ENCODE peak calls at places on chromosomes 13 and 19, in eight cellular contexts. U is gastrocnemius medialis, Z is HepG2, G is ovary, W is stomach, I is GM12892, E is prostate gland, J is body of pancreas. R is an unnamed sample.

GRCh38 chr13:80168089-80168850 is 172.7 kb downstream of the SPRY2 start:
- DNase-seq in Z (no peak), G (no peak), E (no peak), W (no peak), J (no peak), I (no peak), U (no peak), R (no peak)

GRCh38 chr13:72808917-72809500 is 27.1 kb downstream of the PIBF1 start:
- DNase-seq in W (no peak), Z (peak), U (no peak), G (no peak), I (no peak), J (no peak), E (no peak), R (no peak)

GRCh38 chr19:2084993-2085720 is 11.0 kb downstream of the MOB3A start:
- DNase-seq in U (peak), I (peak), Z (no peak), W (peak), J (peak), G (no peak), E (no peak), R (no peak)

GRCh38 chr13:84670245-84670644 is 788.0 kb upstream of the SLITRK1 start:
- DNase-seq in J (no peak), Z (no peak), E (no peak), U (no peak), W (no peak), I (no peak), G (no peak), R (no peak)

GRCh38 chr13:92259523-92259922 is 861.1 kb downstream of the GPC5 start:
- DNase-seq in W (no peak), E (no peak), I (no peak), Z (no peak), J (no peak), U (no peak), G (no peak), R (no peak)

GRCh38 chr19:14147797-14148605 is 11.6 kb upstream of the ASF1B start:
- DNase-seq in U (peak), I (peak), E (peak), J (peak), W (peak), G (peak), Z (peak), R (peak)

GRCh38 chr19:8251025-8251472 is 41.9 kb downstream of the CERS4 start:
- DNase-seq in U (peak), G (peak), Z (no peak), E (peak), W (peak), J (peak), I (no peak), R (peak)

GRCh38 chr13:64928704-64929499 is 2301.2 kb downstream of the PCDH9 start:
- DNase-seq in G (no peak), E (no peak), I (no peak), W (no peak), J (no peak), Z (no peak), U (no peak), R (no peak)

GRCh38 chr19:51632126-51632525 is 1.9 kb upstream of the SIGLEC5 start:
- DNase-seq in J (no peak), E (no peak), U (no peak), I (no peak), Z (no peak), G (no peak), W (no peak), R (no peak)

GRCh38 chr19:377801-378581 is 31.0 kb downstream of the C2CD4C start:
- DNase-seq in G (no peak), W (no peak), J (no peak), I (no peak), U (no peak), Z (no peak), E (peak), R (no peak)

GRCh38 chr13:51663980-51664957 is 80.0 kb downstream of the WDFY2 start:
- DNase-seq in Z (no peak), E (peak), U (no peak), J (no peak), G (no peak), W (no peak), I (no peak), R (peak)

GRCh38 chr13:113307491-113307890 is 10.5 kb downstream of the LAMP1 start:
- DNase-seq in J (no peak), Z (no peak), E (no peak), U (no peak), W (no peak), G (no peak), I (no peak), R (no peak)

GRCh38 chr19:9934132-9934950 is 2.0 kb downstream of the OLFM2 start:
- DNase-seq in Z (peak), W (peak), J (peak), E (peak), U (peak), G (peak), I (peak), R (peak)

GRCh38 chr13:112181336-112182051 is 114.5 kb downstream of the SOX1 start:
- DNase-seq in G (no peak), U (no peak), Z (no peak), W (no peak), I (no peak), J (no peak), E (no peak), R (no peak)

GRCh38 chr19:19262190-19263057 is 10.7 kb downstream of the TM6SF2 start:
- DNase-seq in E (no peak), U (no peak), W (no peak), I (no peak), G (no peak), Z (no peak), J (no peak), R (no peak)

GRCh38 chr19:15199652-15200574 is 882 bp downstream of the NOTCH3 start:
- DNase-seq in G (no peak), Z (no peak), U (no peak), I (no peak), J (peak), W (no peak), E (peak), R (no peak)

GRCh38 chr13:19959141-19959830 is 759 bp downstream of the ZMYM2 start:
- DNase-seq in U (peak), W (peak), Z (peak), I (peak), G (peak), J (peak), E (peak), R (peak)

GRCh38 chr19:38565686-38566105 is 52.1 kb downstream of the MAP4K1 start:
- DNase-seq in U (no peak), E (no peak), J (no peak), I (no peak), G (no peak), Z (no peak), W (no peak), R (no peak)

GRCh38 chr19:47241919-47242644 is 11.1 kb upstream of the BBC3 start:
- DNase-seq in W (no peak), U (no peak), J (no peak), Z (no peak), I (no peak), E (no peak), G (no peak), R (no peak)

GRCh38 chr19:53961523-53962345 is 1.0 kb upstream of the CACNG8 start:
- DNase-seq in E (no peak), I (no peak), U (no peak), J (no peak), W (no peak), G (no peak), Z (no peak), R (no peak)

GRCh38 chr19:16244091-16244490 is 46.4 kb downstream of the AP1M1 start:
- DNase-seq in I (no peak), G (no peak), J (no peak), Z (no peak), U (no peak), E (no peak), W (no peak), R (no peak)

GRCh38 chr19:6125571-6125989 is 9.9 kb upstream of the ACSBG2 start:
- DNase-seq in E (peak), I (no peak), G (peak), Z (peak), U (peak), W (peak), J (peak), R (peak)

GRCh38 chr13:110700186-110700585 is 5.7 kb downstream of the CARS2 start:
- DNase-seq in Z (no peak), G (no peak), I (no peak), J (no peak), U (no peak), W (no peak), E (no peak), R (no peak)

GRCh38 chr19:45468803-45469131 is 971 bp downstream of the FOSB start:
- DNase-seq in Z (no peak), U (no peak), I (no peak), W (peak), E (no peak), G (no peak), J (no peak), R (no peak)

GRCh38 chr19:18173572-18174294 is at the start of gene IFI30:
- DNase-seq in E (peak), J (peak), I (peak), U (peak), W (peak), G (peak), Z (peak), R (peak)

GRCh38 chr19:58366576-58367430 is 4.3 kb upstream of the ZNF497 start:
- DNase-seq in J (no peak), W (no peak), E (no peak), I (no peak), U (no peak), Z (no peak), G (no peak), R (no peak)

GRCh38 chr19:15563325-15563794 is 51.7 kb upstream of the CYP4F8 start:
- DNase-seq in W (peak), U (no peak), Z (peak), E (peak), J (peak), G (peak), I (no peak), R (no peak)

GRCh38 chr13:48155850-48156249 is 60.9 kb upstream of the MED4 start:
- DNase-seq in U (no peak), Z (no peak), W (no peak), J (no peak), I (no peak), E (peak), G (no peak), R (no peak)

GRCh38 chr19:17323973-17324327 is 10.7 kb downstream of the ANO8 start:
- DNase-seq in W (no peak), I (no peak), E (no peak), J (no peak), G (no peak), Z (no peak), U (no peak), R (no peak)

GRCh38 chr13:33345842-33346241 is 60.3 kb upstream of the STARD13 start:
- DNase-seq in G (no peak), W (no peak), U (no peak), J (no peak), I (no peak), Z (no peak), E (no peak), R (no peak)

GRCh38 chr19:49838816-49839588 is 12.0 kb upstream of the PTOV1 start:
- DNase-seq in Z (no peak), W (no peak), U (no peak), J (no peak), E (no peak), G (no peak), I (no peak), R (no peak)

GRCh38 chr19:49837425-49837824 is 13.5 kb upstream of the PTOV1 start:
- DNase-seq in I (no peak), U (no peak), G (no peak), W (no peak), E (no peak), J (no peak), Z (no peak), R (no peak)

GRCh38 chr19:49840736-49841249 is 10.2 kb upstream of the PTOV1 start:
- DNase-seq in U (no peak), W (no peak), J (no peak), G (no peak), I (no peak), E (no peak), Z (no peak), R (no peak)

GRCh38 chr19:49843265-49843664 is 7.7 kb upstream of the PTOV1 start:
- DNase-seq in G (no peak), E (no peak), J (no peak), U (no peak), Z (no peak), I (no peak), W (no peak), R (no peak)

GRCh38 chr19:49840321-49840720 is 10.6 kb upstream of the PTOV1 start:
- DNase-seq in E (no peak), Z (no peak), I (no peak), U (no peak), G (no peak), J (no peak), W (no peak), R (no peak)
- TF ChIP-seq POLR2A in E (no peak), Z (no peak), I (no peak), U (no peak), G (no peak), J (no peak), W (no peak), R (no peak)

GRCh38 chr19:49876422-49877019 is 634 bp downstream of the AKT1S1 start:
- DNase-seq in I (no peak), E (peak), J (peak), Z (peak), W (peak), G (peak), U (peak), R (peak)
- TF ChIP-seq POLR2A in I (peak), E (peak), J (no peak), Z (peak), W (no peak), G (peak), U (peak), R (peak)

GRCh38 chr13:101522607-101523006 is 70.1 kb downstream of the ITGBL1 start:
- DNase-seq in J (no peak), U (no peak), I (no peak), G (no peak), W (no peak), E (no peak), Z (peak), R (no peak)

GRCh38 chr13:101520672-101521071 is 68.2 kb downstream of the ITGBL1 start:
- DNase-seq in W (no peak), Z (no peak), G (no peak), J (no peak), I (no peak), U (no peak), E (no peak), R (no peak)

GRCh38 chr13:101521371-101521770 is 68.9 kb downstream of the ITGBL1 start:
- DNase-seq in U (no peak), I (no peak), G (no peak), W (no peak), E (no peak), J (no peak), Z (no peak), R (no peak)

GRCh38 chr13:101523732-101524131 is 71.3 kb downstream of the ITGBL1 start:
- DNase-seq in G (no peak), U (peak), J (no peak), I (no peak), Z (no peak), E (no peak), W (no peak), R (no peak)

DNA sequence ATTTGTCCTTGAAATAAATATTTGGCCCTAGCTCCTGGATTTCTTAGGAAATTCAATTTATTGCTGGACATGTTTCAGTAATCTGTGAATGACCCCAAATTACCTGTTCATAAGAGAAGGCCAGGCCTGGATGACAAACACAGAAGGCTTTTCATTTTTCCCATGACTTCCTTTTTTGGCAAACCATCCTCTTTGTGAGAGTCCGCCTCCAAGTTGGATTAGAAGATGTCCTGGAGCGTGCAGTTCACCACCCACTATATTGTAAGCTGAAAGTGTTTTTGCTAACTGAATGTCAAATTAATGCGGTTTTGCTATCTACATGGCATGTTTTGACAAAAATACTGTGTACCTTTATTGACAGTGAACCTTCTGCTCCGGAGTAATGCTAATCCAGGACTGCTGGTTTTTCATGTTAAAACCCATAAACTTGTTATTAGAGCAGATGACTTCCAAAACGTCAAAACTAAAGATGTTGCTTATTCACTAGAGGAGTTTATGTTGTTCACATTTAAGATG is 70.7 kb downstream of the ITGBL1 start:
- DNase-seq in W (no peak), I (no peak), J (no peak), E (no peak), G (no peak), Z (no peak), U (peak), R (no peak)
- TF ChIP-seq POLR2A in W (no peak), I (no peak), J (no peak), E (no peak), G (no peak), Z (no peak), U (no peak), R (no peak)

DNA sequence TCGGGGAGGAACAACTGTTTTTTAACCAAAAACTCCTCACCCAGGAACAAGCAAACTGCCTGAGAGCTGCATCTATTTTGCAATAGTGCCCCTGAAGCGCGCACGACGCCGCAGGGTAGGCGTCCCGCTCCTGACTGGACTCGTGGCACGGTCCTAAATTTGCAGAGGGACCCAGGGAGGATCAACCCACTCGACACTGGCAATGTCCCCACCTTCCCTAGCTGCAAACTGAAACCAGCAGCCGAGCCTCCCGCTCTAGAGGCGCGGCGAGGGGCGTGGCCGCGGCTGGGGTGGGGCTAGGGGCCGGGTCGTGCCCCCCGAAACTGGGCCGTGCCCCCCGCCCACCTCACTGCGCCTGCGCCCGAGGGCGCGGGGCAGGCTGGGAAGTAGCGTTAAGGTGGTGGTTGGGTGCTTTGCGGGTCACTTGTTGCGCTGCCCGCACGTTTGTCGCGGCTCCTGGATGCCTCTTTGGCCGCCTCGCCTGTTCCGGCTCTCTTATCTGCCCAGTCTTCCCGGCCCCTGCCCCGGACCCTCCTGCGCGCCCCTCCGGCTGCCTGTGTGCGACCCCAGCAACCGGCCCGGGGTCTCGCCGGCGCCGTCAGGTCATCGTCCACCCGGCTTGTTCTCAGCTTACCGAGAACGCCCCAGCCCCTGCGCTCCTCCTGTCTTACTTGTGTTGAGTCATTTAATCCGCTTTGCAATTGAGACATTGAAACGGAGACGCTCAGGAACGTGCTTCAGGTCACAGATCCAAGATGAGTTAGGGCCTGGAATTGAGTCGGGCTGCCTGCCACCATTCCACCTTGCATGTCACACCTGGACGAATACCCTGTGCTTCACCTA is 37.9 kb upstream of the LSM14A start:
- DNase-seq in Z (peak), U (peak), E (peak), W (peak), J (peak), G (peak), I (peak), R (peak)
- TF ChIP-seq POLR2A in Z (peak), U (peak), E (peak), W (peak), J (peak), G (peak), I (peak), R (peak)

R was measured in uterus.